ENCODE peak calls at places on chromosomes 13 and 19, in seven cellular contexts. F is stimulated activated CD4-positive, alpha-beta T cell treated with anti-CD3 and anti-CD28 coated beads, Interleukin-1b, Interleukin-23, amount 100 ng/mL, for 24 hours; A is right atrium auricular region; W is RPMI8226; E is ovary; S is lung microvascular endothelial cell; Q is GM12865. L is an unnamed sample.

GRCh38 chr19:6847828-6848200 is 39.6 kb upstream of the ADGRE1 start:
- DNase-seq in E (no peak), S (no peak), Q (no peak), A (no peak), F (no peak), W (no peak), L (no peak)

GRCh38 chr19:7739211-7739752 is 7.4 kb upstream of the CLEC4G start:
- DNase-seq in E (no peak), F (no peak), W (no peak), S (no peak), Q (no peak), A (no peak), L (no peak)

GRCh38 chr13:105936816-105937215 is 598.6 kb downstream of the EFNB2 start:
- DNase-seq in W (no peak), Q (no peak), F (no peak), A (no peak), S (no peak), E (no peak), L (no peak)

GRCh38 chr13:72166102-72166660 is 299.2 kb upstream of the DACH1 start:
- DNase-seq in A (no peak), E (no peak), Q (no peak), W (no peak), F (no peak), S (no peak), L (no peak)

GRCh38 chr19:42919757-42920079 is 2.0 kb upstream of the PSG6 start:
- DNase-seq in A (no peak), Q (no peak), E (no peak), F (no peak), S (no peak), W (no peak), L (no peak)

GRCh38 chr13:30787747-30788535 is 52.6 kb downstream of the ALOX5AP start:
- DNase-seq in W (no peak), F (no peak), S (no peak), Q (no peak), E (no peak), A (no peak), L (no peak)

GRCh38 chr13:22108283-22108897 is 437.5 kb downstream of the FGF9 start:
- DNase-seq in F (no peak), Q (no peak), S (no peak), E (no peak), A (no peak), W (no peak), L (no peak)

GRCh38 chr19:18519962-18520847 is 1.7 kb downstream of the ELL start:
- DNase-seq in Q (peak; percentile 79), W (peak; percentile 78), F (no peak), E (peak; percentile 71), S (peak; percentile 69), A (peak; percentile 76), L (peak; percentile 53)

GRCh38 chr19:28324275-28325060 is 888.5 kb downstream of the UQCRFS1 start:
- DNase-seq in A (no peak), F (no peak), W (no peak), E (no peak), S (no peak), Q (no peak), L (no peak)

GRCh38 chr19:46603195-46603637 is 2.1 kb downstream of the CALM3 start:
- DNase-seq in S (no peak), W (no peak), E (no peak), A (peak; percentile 57), F (no peak), Q (peak; percentile 46), L (no peak)

GRCh38 chr19:2461751-2462634 is 5.2 kb upstream of the LMNB2 start:
- DNase-seq in W (peak; percentile 34), Q (peak; percentile 83), S (peak; percentile 75), F (peak; percentile 38), E (peak; percentile 53), A (no peak), L (peak; percentile 60)

GRCh38 chr13:68232351-68233130 is 1002.4 kb upstream of the PCDH9 start:
- DNase-seq in Q (no peak), A (no peak), E (no peak), F (no peak), W (no peak), S (no peak), L (no peak)

GRCh38 chr19:33293255-33294057 is 8.9 kb downstream of the CEBPA start:
- DNase-seq in F (no peak), A (no peak), Q (no peak), E (no peak), W (no peak), S (no peak), L (peak; percentile 64)

GRCh38 chr19:954272-954671 is 28.4 kb downstream of the ARID3A start:
- DNase-seq in F (no peak), W (no peak), A (no peak), E (peak; percentile 16), S (no peak), Q (no peak), L (no peak)

GRCh38 chr19:48121909-48122371 is 11.3 kb upstream of the PLA2G4C start:
- DNase-seq in Q (peak; percentile 54), A (no peak), E (no peak), F (no peak), S (peak; percentile 99), W (no peak), L (no peak)

GRCh38 chr13:41505209-41505835 is 48.0 kb downstream of the RGCC start:
- DNase-seq in F (no peak), S (no peak), W (no peak), E (no peak), A (no peak), Q (no peak), L (no peak)

GRCh38 chr13:97276862-97277269 is 54.7 kb downstream of the MBNL2 start:
- DNase-seq in Q (peak; percentile 20), W (no peak), F (no peak), S (no peak), A (no peak), E (no peak), L (no peak)

GRCh38 chr19:44066305-44066704 is 5.7 kb upstream of the ZNF284 start:
- DNase-seq in Q (no peak), E (no peak), W (no peak), A (no peak), S (no peak), F (no peak), L (no peak)

GRCh38 chr19:16325671-16326400 is 1.2 kb downstream of the KLF2 start:
- DNase-seq in S (peak; percentile 54), E (peak; percentile 74), Q (peak; percentile 48), F (no peak), A (no peak), W (peak; percentile 90), L (no peak)

GRCh38 chr13:80399340-80400163 is 58.6 kb upstream of the SPRY2 start:
- DNase-seq in W (no peak), A (no peak), F (no peak), E (no peak), Q (peak; percentile 11), S (no peak), L (no peak)

GRCh38 chr13:42575938-42576337 is 2.0 kb downstream of the TNFSF11 start:
- DNase-seq in S (no peak), E (no peak), Q (no peak), W (no peak), A (no peak), F (no peak), L (no peak)

GRCh38 chr19:38690146-38690545 is 42.7 kb downstream of the ACTN4 start:
- DNase-seq in Q (no peak), A (no peak), S (no peak), E (no peak), W (no peak), F (no peak), L (no peak)

GRCh38 chr13:26184791-26185250 is 37.3 kb downstream of the RNF6 start:
- DNase-seq in Q (peak; percentile 86), A (peak; percentile 64), W (peak; percentile 62), E (peak; percentile 71), S (peak; percentile 83), F (peak; percentile 55), L (peak; percentile 48)

GRCh38 chr19:43699506-43700367 is 16.1 kb upstream of the IRGC start:
- DNase-seq in E (peak; percentile 40), Q (no peak), A (no peak), S (peak; percentile 47), F (no peak), W (peak; percentile 25), L (no peak)

GRCh38 chr19:3359850-3360493 is 6.4 kb upstream of the NFIC start:
- DNase-seq in A (no peak), W (peak; percentile 51), S (peak; percentile 45), Q (peak; percentile 50), F (no peak), E (no peak), L (peak; percentile 69)

GRCh38 chr13:34941835-34942731 is at the start of gene NBEA:
- DNase-seq in E (peak; percentile 89), A (peak; percentile 64), S (peak; percentile 69), F (peak; percentile 58), W (peak; percentile 87), Q (peak; percentile 84), L (peak; percentile 75)

GRCh38 chr19:48190288-48191284 is 20.1 kb downstream of the ZSWIM9 start:
- DNase-seq in Q (no peak), S (no peak), E (no peak), A (no peak), W (peak; percentile 92), F (no peak), L (peak; percentile 85)

GRCh38 chr13:60627071-60627686 is 230.2 kb downstream of the TDRD3 start:
- DNase-seq in W (peak; percentile 49), Q (peak; percentile 47), A (no peak), S (peak; percentile 59), F (no peak), E (no peak), L (peak; percentile 57)

GRCh38 chr19:55179570-55180484 is at the start of gene SYT5:
- DNase-seq in F (peak; percentile 57), A (no peak), S (peak; percentile 46), E (no peak), Q (peak; percentile 35), W (peak; percentile 64), L (peak; percentile 74)

GRCh38 chr19:57267294-57267693 is 13.0 kb upstream of the ZNF460 start:
- DNase-seq in F (no peak), Q (no peak), W (no peak), S (no peak), A (no peak), E (no peak), L (no peak)